ENCODE peak calls at places on chromosomes 16 and 17, in seven cellular contexts. Y is PC-3; J is fibroblast of gingiva; X is progenitor cell of endocrine pancreas; I is C1 segment of cervical spinal cord; Z is H9; G is effector memory CD8-positive, alpha-beta T cell. B is an unnamed sample.

GRCh38 chr17:34009946-34010345 is 245.1 kb upstream of the CCL2 start:
- DNase-seq in Y (no peak), J (no peak), X (no peak), I (no peak), Z (no peak), G (no peak), B (no peak)

GRCh38 chr17:32141690-32142037 is 638 bp upstream of the RHOT1 start:
- DNase-seq in Y (peak), J (no peak), X (no peak), I (no peak), Z (no peak), G (no peak), B (no peak)

GRCh38 chr17:3724373-3725077 is 822 bp downstream of the HASPIN start:
- DNase-seq in Y (no peak), J (no peak), X (no peak), I (no peak), Z (no peak), G (no peak), B (no peak)

GRCh38 chr16:81237942-81238295 is 570 bp upstream of the BCO1 start:
- DNase-seq in Y (no peak), J (no peak), X (no peak), I (no peak), Z (no peak), G (no peak), B (no peak)

GRCh38 chr16:85554114-85554790 is 58.9 kb upstream of the GSE1 start:
- DNase-seq in Y (peak), J (peak), X (no peak), I (peak), Z (no peak), G (peak), B (no peak)

GRCh38 chr17:35726609-35727460 is 4.6 kb upstream of the RASL10B start:
- DNase-seq in Y (peak), J (peak), X (no peak), I (no peak), Z (peak), G (no peak), B (no peak)

GRCh38 chr16:12511308-12511707 is 292.4 kb downstream of the CPPED1 start:
- DNase-seq in Y (no peak), J (no peak), X (no peak), I (no peak), Z (no peak), G (no peak), B (no peak)

GRCh38 chr16:23896832-23897821 is 61.3 kb downstream of the PRKCB start:
- DNase-seq in Y (no peak), J (no peak), X (no peak), I (no peak), Z (no peak), G (no peak), B (peak)

GRCh38 chr16:27234603-27235002 is 31.3 kb downstream of the KDM8 start:
- DNase-seq in Y (no peak), J (no peak), X (no peak), I (no peak), Z (no peak), G (no peak), B (no peak)

GRCh38 chr16:71426069-71426879 is 15.6 kb downstream of the TLE7 start:
- DNase-seq in Y (no peak), J (peak), X (peak), I (no peak), Z (peak), G (no peak), B (no peak)